ENCODE peak calls at places on chromosomes 7 and 10, in eight cellular contexts. One of them, this sample, is unnamed.

GRCh38 chr10:113187066-113187777 is 237.2 kb downstream of the TCF7L2 start:
- DNase-seq in progenitor cell of endocrine pancreas: no peak
- DNase-seq in stimulated activated CD4-positive, alpha-beta T cell treated with anti-CD3 and anti-CD28 coated beads, Interleukin-2, amount 100 ng/mL, for 24 hours: no peak
- DNase-seq in mammary epithelial cell: peak
- DNase-seq in kidney tubule cell: peak
- DNase-seq in fibroblast of mammary gland: no peak
- DNase-seq in caudate nucleus: peak
- DNase-seq in OCI-M1: no peak
- DNase-seq in this sample: no peak

GRCh38 chr10:48258083-48258482 is 16.4 kb downstream of the FRMPD2 start:
- DNase-seq in OCI-M1: no peak
- DNase-seq in mammary epithelial cell: no peak
- DNase-seq in caudate nucleus: no peak
- DNase-seq in stimulated activated CD4-positive, alpha-beta T cell treated with anti-CD3 and anti-CD28 coated beads, Interleukin-2, amount 100 ng/mL, for 24 hours: no peak
- DNase-seq in fibroblast of mammary gland: no peak
- DNase-seq in kidney tubule cell: no peak
- DNase-seq in progenitor cell of endocrine pancreas: no peak
- DNase-seq in this sample: no peak

GRCh38 chr7:100829150-100829716 is 1.9 kb upstream of the EPHB4 start:
- DNase-seq in caudate nucleus: no peak
- DNase-seq in stimulated activated CD4-positive, alpha-beta T cell treated with anti-CD3 and anti-CD28 coated beads, Interleukin-2, amount 100 ng/mL, for 24 hours: no peak
- DNase-seq in kidney tubule cell: no peak
- DNase-seq in fibroblast of mammary gland: no peak
- DNase-seq in progenitor cell of endocrine pancreas: no peak
- DNase-seq in OCI-M1: no peak
- DNase-seq in mammary epithelial cell: no peak
- DNase-seq in this sample: no peak

GRCh38 chr7:158549176-158549833 is 38.3 kb downstream of the PTPRN2 start:
- DNase-seq in kidney tubule cell: no peak
- DNase-seq in progenitor cell of endocrine pancreas: no peak
- DNase-seq in mammary epithelial cell: no peak
- DNase-seq in fibroblast of mammary gland: peak
- DNase-seq in caudate nucleus: no peak
- DNase-seq in stimulated activated CD4-positive, alpha-beta T cell treated with anti-CD3 and anti-CD28 coated beads, Interleukin-2, amount 100 ng/mL, for 24 hours: no peak
- DNase-seq in OCI-M1: no peak
- DNase-seq in this sample: peak

GRCh38 chr10:129896231-129897150 is 67.6 kb downstream of the EBF3 start:
- DNase-seq in mammary epithelial cell: no peak
- DNase-seq in OCI-M1: no peak
- DNase-seq in fibroblast of mammary gland: no peak
- DNase-seq in caudate nucleus: peak
- DNase-seq in kidney tubule cell: no peak
- DNase-seq in progenitor cell of endocrine pancreas: no peak
- DNase-seq in stimulated activated CD4-positive, alpha-beta T cell treated with anti-CD3 and anti-CD28 coated beads, Interleukin-2, amount 100 ng/mL, for 24 hours: no peak
- DNase-seq in this sample: no peak

GRCh38 chr7:140607441-140607989 is 33.1 kb downstream of the DENND2A start:
- DNase-seq in mammary epithelial cell: peak
- DNase-seq in caudate nucleus: peak
- DNase-seq in fibroblast of mammary gland: peak
- DNase-seq in progenitor cell of endocrine pancreas: no peak
- DNase-seq in stimulated activated CD4-positive, alpha-beta T cell treated with anti-CD3 and anti-CD28 coated beads, Interleukin-2, amount 100 ng/mL, for 24 hours: no peak
- DNase-seq in OCI-M1: no peak
- DNase-seq in kidney tubule cell: no peak
- DNase-seq in this sample: no peak

GRCh38 chr10:24893127-24893526 is 59.3 kb downstream of the PRTFDC1 start:
- DNase-seq in kidney tubule cell: no peak
- DNase-seq in progenitor cell of endocrine pancreas: no peak
- DNase-seq in fibroblast of mammary gland: peak
- DNase-seq in mammary epithelial cell: peak
- DNase-seq in caudate nucleus: no peak
- DNase-seq in stimulated activated CD4-positive, alpha-beta T cell treated with anti-CD3 and anti-CD28 coated beads, Interleukin-2, amount 100 ng/mL, for 24 hours: no peak
- DNase-seq in OCI-M1: no peak
- DNase-seq in this sample: no peak

GRCh38 chr7:30136743-30137485 is 2.1 kb downstream of the MTURN start:
- DNase-seq in kidney tubule cell: no peak
- DNase-seq in stimulated activated CD4-positive, alpha-beta T cell treated with anti-CD3 and anti-CD28 coated beads, Interleukin-2, amount 100 ng/mL, for 24 hours: no peak
- DNase-seq in progenitor cell of endocrine pancreas: no peak
- DNase-seq in OCI-M1: no peak
- DNase-seq in fibroblast of mammary gland: no peak
- DNase-seq in mammary epithelial cell: no peak
- DNase-seq in caudate nucleus: no peak
- DNase-seq in this sample: no peak

GRCh38 chr7:95444796-95445195 is 10.0 kb upstream of the PON2 start:
- DNase-seq in stimulated activated CD4-positive, alpha-beta T cell treated with anti-CD3 and anti-CD28 coated beads, Interleukin-2, amount 100 ng/mL, for 24 hours: no peak
- DNase-seq in OCI-M1: no peak
- DNase-seq in caudate nucleus: no peak
- DNase-seq in fibroblast of mammary gland: no peak
- DNase-seq in mammary epithelial cell: no peak
- DNase-seq in progenitor cell of endocrine pancreas: no peak
- DNase-seq in kidney tubule cell: no peak
- DNase-seq in this sample: no peak